ENCODE peak calls at places on chromosomes 12 and 14, in eight cellular contexts. One of them, this sample, is unnamed.

GRCh38 chr12:104691661-104692334 is 235.1 kb downstream of the CHST11 start:
- DNase-seq in stimulated activated naive CD8-positive, alpha-beta T cell treated with anti-CD3 and anti-CD28 coated beads, Interleukin-15, Interleukin-2, amounts not matched to agents 100 U/mL and 50 U/mL, for 24 hours: no peak
- DNase-seq in activated T-cell treated with anti-CD3 and anti-CD28 coated beads, Interleukin-2, amount 50 U/mL, for 4 hours: no peak
- DNase-seq in mesothelial cell of epicardium: no peak
- DNase-seq in anterior cingulate cortex: no peak
- DNase-seq in M059J: no peak
- DNase-seq in NCI-H2029: no peak
- DNase-seq in GM20000: no peak
- DNase-seq in this sample: no peak

GRCh38 chr14:99689266-99690236 is 5.5 kb downstream of the CYP46A1 start:
- DNase-seq in stimulated activated naive CD8-positive, alpha-beta T cell treated with anti-CD3 and anti-CD28 coated beads, Interleukin-15, Interleukin-2, amounts not matched to agents 100 U/mL and 50 U/mL, for 24 hours: no peak
- DNase-seq in activated T-cell treated with anti-CD3 and anti-CD28 coated beads, Interleukin-2, amount 50 U/mL, for 4 hours: no peak
- DNase-seq in mesothelial cell of epicardium: peak
- DNase-seq in anterior cingulate cortex: no peak
- DNase-seq in M059J: no peak
- DNase-seq in NCI-H2029: no peak
- DNase-seq in GM20000: no peak
- DNase-seq in this sample: no peak

GRCh38 chr12:104615048-104615561 is 158.4 kb downstream of the CHST11 start:
- DNase-seq in stimulated activated naive CD8-positive, alpha-beta T cell treated with anti-CD3 and anti-CD28 coated beads, Interleukin-15, Interleukin-2, amounts not matched to agents 100 U/mL and 50 U/mL, for 24 hours: no peak
- DNase-seq in activated T-cell treated with anti-CD3 and anti-CD28 coated beads, Interleukin-2, amount 50 U/mL, for 4 hours: no peak
- DNase-seq in mesothelial cell of epicardium: no peak
- DNase-seq in anterior cingulate cortex: no peak
- DNase-seq in M059J: no peak
- DNase-seq in NCI-H2029: no peak
- DNase-seq in GM20000: no peak
- DNase-seq in this sample: no peak

GRCh38 chr12:95605875-95606274 is 54.6 kb upstream of the USP44 start:
- DNase-seq in stimulated activated naive CD8-positive, alpha-beta T cell treated with anti-CD3 and anti-CD28 coated beads, Interleukin-15, Interleukin-2, amounts not matched to agents 100 U/mL and 50 U/mL, for 24 hours: no peak
- DNase-seq in activated T-cell treated with anti-CD3 and anti-CD28 coated beads, Interleukin-2, amount 50 U/mL, for 4 hours: no peak
- DNase-seq in mesothelial cell of epicardium: no peak
- DNase-seq in anterior cingulate cortex: no peak
- DNase-seq in M059J: peak
- DNase-seq in NCI-H2029: no peak
- DNase-seq in GM20000: no peak
- DNase-seq in this sample: no peak

GRCh38 chr14:59146484-59146883 is 42.0 kb upstream of the DAAM1 start:
- DNase-seq in stimulated activated naive CD8-positive, alpha-beta T cell treated with anti-CD3 and anti-CD28 coated beads, Interleukin-15, Interleukin-2, amounts not matched to agents 100 U/mL and 50 U/mL, for 24 hours: no peak
- DNase-seq in activated T-cell treated with anti-CD3 and anti-CD28 coated beads, Interleukin-2, amount 50 U/mL, for 4 hours: no peak
- DNase-seq in mesothelial cell of epicardium: no peak
- DNase-seq in anterior cingulate cortex: no peak
- DNase-seq in M059J: no peak
- DNase-seq in NCI-H2029: no peak
- DNase-seq in GM20000: no peak
- DNase-seq in this sample: no peak

GRCh38 chr14:29927596-29928341 is at the start of gene PRKD1:
- DNase-seq in stimulated activated naive CD8-positive, alpha-beta T cell treated with anti-CD3 and anti-CD28 coated beads, Interleukin-15, Interleukin-2, amounts not matched to agents 100 U/mL and 50 U/mL, for 24 hours: peak
- DNase-seq in activated T-cell treated with anti-CD3 and anti-CD28 coated beads, Interleukin-2, amount 50 U/mL, for 4 hours: no peak
- DNase-seq in mesothelial cell of epicardium: peak
- DNase-seq in anterior cingulate cortex: peak
- DNase-seq in M059J: peak
- DNase-seq in NCI-H2029: no peak
- DNase-seq in GM20000: peak
- DNase-seq in this sample: peak

GRCh38 chr14:98802044-98802443 is 470.0 kb downstream of the BCL11B start:
- DNase-seq in stimulated activated naive CD8-positive, alpha-beta T cell treated with anti-CD3 and anti-CD28 coated beads, Interleukin-15, Interleukin-2, amounts not matched to agents 100 U/mL and 50 U/mL, for 24 hours: no peak
- DNase-seq in activated T-cell treated with anti-CD3 and anti-CD28 coated beads, Interleukin-2, amount 50 U/mL, for 4 hours: no peak
- DNase-seq in mesothelial cell of epicardium: no peak
- DNase-seq in anterior cingulate cortex: no peak
- DNase-seq in M059J: no peak
- DNase-seq in NCI-H2029: no peak
- DNase-seq in GM20000: no peak
- DNase-seq in this sample: no peak

GRCh38 chr12:104656383-104656782 is 199.6 kb downstream of the CHST11 start:
- DNase-seq in stimulated activated naive CD8-positive, alpha-beta T cell treated with anti-CD3 and anti-CD28 coated beads, Interleukin-15, Interleukin-2, amounts not matched to agents 100 U/mL and 50 U/mL, for 24 hours: no peak
- DNase-seq in activated T-cell treated with anti-CD3 and anti-CD28 coated beads, Interleukin-2, amount 50 U/mL, for 4 hours: no peak
- DNase-seq in mesothelial cell of epicardium: no peak
- DNase-seq in anterior cingulate cortex: no peak
- DNase-seq in M059J: no peak
- DNase-seq in NCI-H2029: no peak
- DNase-seq in GM20000: no peak
- DNase-seq in this sample: no peak

GRCh38 chr14:65650843-65651242 is 238.3 kb downstream of the FUT8 start:
- DNase-seq in stimulated activated naive CD8-positive, alpha-beta T cell treated with anti-CD3 and anti-CD28 coated beads, Interleukin-15, Interleukin-2, amounts not matched to agents 100 U/mL and 50 U/mL, for 24 hours: no peak
- DNase-seq in activated T-cell treated with anti-CD3 and anti-CD28 coated beads, Interleukin-2, amount 50 U/mL, for 4 hours: no peak
- DNase-seq in mesothelial cell of epicardium: no peak
- DNase-seq in anterior cingulate cortex: no peak
- DNase-seq in M059J: no peak
- DNase-seq in NCI-H2029: no peak
- DNase-seq in GM20000: no peak
- DNase-seq in this sample: no peak

GRCh38 chr14:20809917-20810316 is 7.3 kb upstream of the RNASE1 start:
- DNase-seq in stimulated activated naive CD8-positive, alpha-beta T cell treated with anti-CD3 and anti-CD28 coated beads, Interleukin-15, Interleukin-2, amounts not matched to agents 100 U/mL and 50 U/mL, for 24 hours: no peak
- DNase-seq in activated T-cell treated with anti-CD3 and anti-CD28 coated beads, Interleukin-2, amount 50 U/mL, for 4 hours: no peak
- DNase-seq in mesothelial cell of epicardium: no peak
- DNase-seq in anterior cingulate cortex: no peak
- DNase-seq in M059J: no peak
- DNase-seq in NCI-H2029: no peak
- DNase-seq in GM20000: no peak
- DNase-seq in this sample: no peak

GRCh38 chr12:70664463-70664862 is 27.2 kb upstream of the PTPRB start:
- DNase-seq in stimulated activated naive CD8-positive, alpha-beta T cell treated with anti-CD3 and anti-CD28 coated beads, Interleukin-15, Interleukin-2, amounts not matched to agents 100 U/mL and 50 U/mL, for 24 hours: no peak
- DNase-seq in activated T-cell treated with anti-CD3 and anti-CD28 coated beads, Interleukin-2, amount 50 U/mL, for 4 hours: no peak
- DNase-seq in mesothelial cell of epicardium: no peak
- DNase-seq in anterior cingulate cortex: no peak
- DNase-seq in M059J: peak
- DNase-seq in NCI-H2029: no peak
- DNase-seq in GM20000: no peak
- DNase-seq in this sample: no peak

GRCh38 chr14:33297565-33297964 is 358.9 kb downstream of the NPAS3 start:
- DNase-seq in stimulated activated naive CD8-positive, alpha-beta T cell treated with anti-CD3 and anti-CD28 coated beads, Interleukin-15, Interleukin-2, amounts not matched to agents 100 U/mL and 50 U/mL, for 24 hours: no peak
- DNase-seq in activated T-cell treated with anti-CD3 and anti-CD28 coated beads, Interleukin-2, amount 50 U/mL, for 4 hours: no peak
- DNase-seq in mesothelial cell of epicardium: no peak
- DNase-seq in anterior cingulate cortex: no peak
- DNase-seq in M059J: no peak
- DNase-seq in NCI-H2029: no peak
- DNase-seq in GM20000: no peak
- DNase-seq in this sample: no peak

GRCh38 chr14:49497725-49498348 is 88.3 kb downstream of the RPS29 start:
- DNase-seq in stimulated activated naive CD8-positive, alpha-beta T cell treated with anti-CD3 and anti-CD28 coated beads, Interleukin-15, Interleukin-2, amounts not matched to agents 100 U/mL and 50 U/mL, for 24 hours: no peak
- DNase-seq in activated T-cell treated with anti-CD3 and anti-CD28 coated beads, Interleukin-2, amount 50 U/mL, for 4 hours: no peak
- DNase-seq in mesothelial cell of epicardium: no peak
- DNase-seq in anterior cingulate cortex: no peak
- DNase-seq in M059J: peak
- DNase-seq in NCI-H2029: peak
- DNase-seq in GM20000: peak
- DNase-seq in this sample: no peak

GRCh38 chr12:21371050-21371449 is 1.7 kb upstream of the IAPP start:
- DNase-seq in stimulated activated naive CD8-positive, alpha-beta T cell treated with anti-CD3 and anti-CD28 coated beads, Interleukin-15, Interleukin-2, amounts not matched to agents 100 U/mL and 50 U/mL, for 24 hours: no peak
- DNase-seq in activated T-cell treated with anti-CD3 and anti-CD28 coated beads, Interleukin-2, amount 50 U/mL, for 4 hours: no peak
- DNase-seq in mesothelial cell of epicardium: no peak
- DNase-seq in anterior cingulate cortex: no peak
- DNase-seq in M059J: peak
- DNase-seq in NCI-H2029: no peak
- DNase-seq in GM20000: no peak
- DNase-seq in this sample: no peak

GRCh38 chr12:130968611-130969010 is 14.9 kb downstream of the ADGRD1 start:
- DNase-seq in stimulated activated naive CD8-positive, alpha-beta T cell treated with anti-CD3 and anti-CD28 coated beads, Interleukin-15, Interleukin-2, amounts not matched to agents 100 U/mL and 50 U/mL, for 24 hours: no peak
- DNase-seq in activated T-cell treated with anti-CD3 and anti-CD28 coated beads, Interleukin-2, amount 50 U/mL, for 4 hours: no peak
- DNase-seq in mesothelial cell of epicardium: no peak
- DNase-seq in anterior cingulate cortex: no peak
- DNase-seq in M059J: no peak
- DNase-seq in NCI-H2029: no peak
- DNase-seq in GM20000: no peak
- DNase-seq in this sample: no peak

GRCh38 chr12:118213452-118213851 is 77.5 kb downstream of the PEBP1 start:
- DNase-seq in stimulated activated naive CD8-positive, alpha-beta T cell treated with anti-CD3 and anti-CD28 coated beads, Interleukin-15, Interleukin-2, amounts not matched to agents 100 U/mL and 50 U/mL, for 24 hours: no peak
- DNase-seq in activated T-cell treated with anti-CD3 and anti-CD28 coated beads, Interleukin-2, amount 50 U/mL, for 4 hours: no peak
- DNase-seq in mesothelial cell of epicardium: no peak
- DNase-seq in anterior cingulate cortex: no peak
- DNase-seq in M059J: no peak
- DNase-seq in NCI-H2029: no peak
- DNase-seq in GM20000: no peak
- DNase-seq in this sample: no peak

GRCh38 chr12:30010071-30011052 is 226.6 kb upstream of the TMTC1 start:
- DNase-seq in stimulated activated naive CD8-positive, alpha-beta T cell treated with anti-CD3 and anti-CD28 coated beads, Interleukin-15, Interleukin-2, amounts not matched to agents 100 U/mL and 50 U/mL, for 24 hours: no peak
- DNase-seq in activated T-cell treated with anti-CD3 and anti-CD28 coated beads, Interleukin-2, amount 50 U/mL, for 4 hours: no peak
- DNase-seq in mesothelial cell of epicardium: no peak
- DNase-seq in anterior cingulate cortex: no peak
- DNase-seq in M059J: peak
- DNase-seq in NCI-H2029: no peak
- DNase-seq in GM20000: no peak
- DNase-seq in this sample: no peak

GRCh38 chr12:62604856-62605255 is 138.2 kb downstream of the MON2 start:
- DNase-seq in stimulated activated naive CD8-positive, alpha-beta T cell treated with anti-CD3 and anti-CD28 coated beads, Interleukin-15, Interleukin-2, amounts not matched to agents 100 U/mL and 50 U/mL, for 24 hours: no peak
- DNase-seq in activated T-cell treated with anti-CD3 and anti-CD28 coated beads, Interleukin-2, amount 50 U/mL, for 4 hours: no peak
- DNase-seq in mesothelial cell of epicardium: no peak
- DNase-seq in anterior cingulate cortex: no peak
- DNase-seq in M059J: peak
- DNase-seq in NCI-H2029: no peak
- DNase-seq in GM20000: no peak
- DNase-seq in this sample: no peak

GRCh38 chr12:121441555-121441954 is 41.6 kb downstream of the RNF34 start:
- DNase-seq in stimulated activated naive CD8-positive, alpha-beta T cell treated with anti-CD3 and anti-CD28 coated beads, Interleukin-15, Interleukin-2, amounts not matched to agents 100 U/mL and 50 U/mL, for 24 hours: no peak
- DNase-seq in activated T-cell treated with anti-CD3 and anti-CD28 coated beads, Interleukin-2, amount 50 U/mL, for 4 hours: no peak
- DNase-seq in mesothelial cell of epicardium: no peak
- DNase-seq in anterior cingulate cortex: no peak
- DNase-seq in M059J: no peak
- DNase-seq in NCI-H2029: peak
- DNase-seq in GM20000: no peak
- DNase-seq in this sample: no peak

GRCh38 chr14:101083564-101084435 is 180.3 kb upstream of the RTL1 start:
- DNase-seq in stimulated activated naive CD8-positive, alpha-beta T cell treated with anti-CD3 and anti-CD28 coated beads, Interleukin-15, Interleukin-2, amounts not matched to agents 100 U/mL and 50 U/mL, for 24 hours: no peak
- DNase-seq in activated T-cell treated with anti-CD3 and anti-CD28 coated beads, Interleukin-2, amount 50 U/mL, for 4 hours: no peak
- DNase-seq in mesothelial cell of epicardium: peak
- DNase-seq in anterior cingulate cortex: no peak
- DNase-seq in M059J: no peak
- DNase-seq in NCI-H2029: peak
- DNase-seq in GM20000: no peak
- DNase-seq in this sample: no peak

GRCh38 chr14:102507026-102507860 is 2.3 kb downstream of the ANKRD9 start:
- DNase-seq in stimulated activated naive CD8-positive, alpha-beta T cell treated with anti-CD3 and anti-CD28 coated beads, Interleukin-15, Interleukin-2, amounts not matched to agents 100 U/mL and 50 U/mL, for 24 hours: no peak
- DNase-seq in activated T-cell treated with anti-CD3 and anti-CD28 coated beads, Interleukin-2, amount 50 U/mL, for 4 hours: no peak
- DNase-seq in mesothelial cell of epicardium: no peak
- DNase-seq in anterior cingulate cortex: no peak
- DNase-seq in M059J: no peak
- DNase-seq in NCI-H2029: no peak
- DNase-seq in GM20000: peak
- DNase-seq in this sample: no peak